ENCODE peak calls at places on chromosomes 4 and X, in ten cellular contexts. Z is T-cell; U is dermis blood vessel endothelial cell; O is pancreas; T is GOT3; B is left cardiac atrium; I is NCI-H2081; A is effector memory CD8-positive, alpha-beta T cell; D is stimulated activated CD8-positive, alpha-beta memory T cell treated with anti-CD3 and anti-CD28 coated beads, Interleukin-4, amount 100 ng/mL, for 48 hours; L is effector memory CD4-positive, alpha-beta T cell. K is an unnamed sample.

GRCh38 chrX:96140796-96141195 is 543.8 kb upstream of the DIAPH2 start:
- DNase-seq in O (no peak), A (no peak), D (no peak), L (no peak), B (no peak), I (no peak), U (no peak), T (no peak), Z (no peak), K (peak; percentile 1)

GRCh38 chrX:101383679-101384078 is 2.3 kb downstream of the BTK start:
- DNase-seq in O (no peak), A (no peak), U (no peak), T (no peak), B (no peak), L (no peak), D (no peak), Z (no peak), I (no peak), K (no peak)

GRCh38 chr4:5465529-5465928 is 242.8 kb downstream of the EVC2 start:
- DNase-seq in D (no peak), T (no peak), L (no peak), I (no peak), Z (no peak), A (no peak), O (no peak), B (no peak), U (no peak), K (no peak)

GRCh38 chrX:146887020-146887419 is 72.5 kb upstream of the CXorf51A start:
- DNase-seq in I (no peak), A (no peak), Z (no peak), T (no peak), D (no peak), U (no peak), L (no peak), O (peak; percentile 42), B (no peak), K (no peak)

GRCh38 chrX:77918568-77918967 is 8.1 kb downstream of the ATP7A start:
- DNase-seq in I (no peak), O (no peak), A (no peak), B (no peak), T (no peak), L (no peak), U (no peak), Z (no peak), D (no peak), K (no peak)

GRCh38 chrX:13898084-13898483 is 81.2 kb upstream of the GPM6B start:
- DNase-seq in B (peak; percentile 32), A (no peak), I (no peak), T (no peak), L (no peak), O (no peak), D (no peak), U (no peak), Z (no peak), K (no peak)

GRCh38 chrX:136497556-136498048 is at the start of gene HTATSF1:
- DNase-seq in O (no peak), A (no peak), L (no peak), B (peak; percentile 27), D (no peak), Z (no peak), U (peak; percentile 20), T (no peak), I (no peak), K (no peak)

GRCh38 chrX:35040871-35041270 is 98.3 kb downstream of the FAM47B start:
- DNase-seq in D (no peak), T (no peak), U (no peak), I (no peak), A (no peak), O (no peak), B (no peak), Z (no peak), L (no peak), K (no peak)

GRCh38 chrX:132986556-132986955 is 28.1 kb upstream of the HS6ST2 start:
- DNase-seq in A (no peak), Z (no peak), I (no peak), U (no peak), B (no peak), O (no peak), D (no peak), L (no peak), T (no peak), K (no peak)

GRCh38 chrX:10902001-10902400 is 209.1 kb upstream of the HCCS start:
- DNase-seq in A (no peak), B (no peak), O (no peak), D (no peak), L (no peak), T (no peak), U (peak; percentile 19), Z (no peak), I (no peak), K (no peak)

GRCh38 chr4:2787230-2788100 is 5.4 kb upstream of the SH3BP2 start:
- DNase-seq in L (no peak), D (peak; percentile 72), B (peak; percentile 57), I (no peak), Z (peak; percentile 73), U (no peak), T (no peak), O (no peak), A (peak; percentile 46), K (no peak)

GRCh38 chr4:11424000-11424399 is 4.7 kb downstream of the HS3ST1 start:
- DNase-seq in U (peak; percentile 67), O (no peak), B (peak; percentile 23), L (no peak), D (peak; percentile 27), T (no peak), Z (peak; percentile 16), I (peak; percentile 11), A (peak; percentile 15), K (peak; percentile 29)

GRCh38 chr4:185112104-185112503 is 31.0 kb upstream of the SLC25A4 start:
- DNase-seq in U (peak; percentile 95), T (no peak), I (no peak), D (no peak), A (no peak), Z (no peak), O (no peak), L (no peak), B (peak; percentile 59), K (no peak)

GRCh38 chr4:174244441-174244840 is 39.0 kb downstream of the FBXO8 start:
- DNase-seq in O (no peak), I (no peak), Z (no peak), A (no peak), B (no peak), U (no peak), L (no peak), D (no peak), T (no peak), K (no peak)

K was measured in Caco-2.